ENCODE peak calls at places on chromosomes 16 and 17, in eight cellular contexts. X is Panc1, T is fibroblast of lung, O is glutamatergic neuron, R is A549, D is GM20000, L is heart left ventricle, W is AG10803. K is an unnamed sample.

GRCh38 chr16:12340151-12340733 is 363.7 kb downstream of the SNX29 start:
- DNase-seq in X (no peak), T (peak; percentile 78), O (no peak), R (peak; percentile 51), D (peak; percentile 50), L (no peak), W (peak; percentile 82), K (peak; percentile 31)

GRCh38 chr16:27767081-27767480 is 217.1 kb downstream of the KATNIP start:
- DNase-seq in X (no peak), T (no peak), O (no peak), R (no peak), D (no peak), L (no peak), W (no peak), K (no peak)

GRCh38 chr16:73177896-73178295 is 130.0 kb upstream of the ZFHX3 start:
- DNase-seq in X (no peak), T (no peak), O (no peak), R (no peak), D (no peak), L (no peak), W (no peak), K (no peak)

GRCh38 chr17:65027305-65027704 is 29.2 kb downstream of the GNA13 start:
- DNase-seq in X (no peak), T (peak; percentile 76), O (no peak), R (peak; percentile 74), D (peak; percentile 52), L (no peak), W (peak; percentile 48), K (no peak)

GRCh38 chr16:15518412-15519351 is 84.3 kb downstream of the BMERB1 start:
- DNase-seq in X (no peak), T (peak; percentile 90), O (no peak), R (peak; percentile 88), D (no peak), L (peak; percentile 26), W (peak; percentile 75), K (no peak)

GRCh38 chr17:65254166-65254565 is 117.0 kb downstream of the RGS9 start:
- DNase-seq in X (no peak), T (no peak), O (no peak), R (no peak), D (no peak), L (no peak), W (no peak), K (no peak)

GRCh38 chr17:77319211-77320031 is 178.7 kb downstream of the SEC14L1 start:
- DNase-seq in X (no peak), T (peak; percentile 83), O (peak; percentile 17), R (peak; percentile 93), D (peak; percentile 78), L (peak; percentile 86), W (peak; percentile 90), K (no peak)

GRCh38 chr17:17836818-17837379 is at the start of gene SREBF1:
- DNase-seq in X (no peak), T (peak; percentile 53), O (peak; percentile 77), R (peak; percentile 80), D (peak; percentile 88), L (peak; percentile 72), W (no peak), K (peak; percentile 49)

GRCh38 chr16:81582655-81583441 is 138.2 kb downstream of the CMIP start:
- DNase-seq in X (no peak), T (no peak), O (no peak), R (peak; percentile 58), D (no peak), L (no peak), W (peak; percentile 63), K (no peak)

GRCh38 chr17:76492989-76493501 is 8.2 kb downstream of the RHBDF2 start:
- DNase-seq in X (no peak), T (peak; percentile 75), O (no peak), R (no peak), D (peak; percentile 71), L (peak; percentile 71), W (peak; percentile 77), K (no peak)

GRCh38 chr17:31427684-31428083 is 36.2 kb downstream of the RAB11FIP4 start:
- DNase-seq in X (no peak), T (no peak), O (no peak), R (no peak), D (no peak), L (no peak), W (no peak), K (no peak)

GRCh38 chr17:40791116-40791515 is 8.6 kb downstream of the KRT28 start:
- DNase-seq in X (no peak), T (no peak), O (no peak), R (no peak), D (no peak), L (no peak), W (peak; percentile 62), K (no peak)

GRCh38 chr16:80330803-80331202 is 210.0 kb upstream of the DYNLRB2 start:
- DNase-seq in X (no peak), T (no peak), O (no peak), R (no peak), D (no peak), L (no peak), W (no peak), K (no peak)

GRCh38 chr16:87727346-87727745 is 38.4 kb downstream of the KLHDC4 start:
- DNase-seq in X (no peak), T (no peak), O (no peak), R (no peak), D (no peak), L (no peak), W (no peak), K (no peak)

GRCh38 chr16:69233124-69233523 is 46.2 kb downstream of the SNTB2 start:
- DNase-seq in X (no peak), T (no peak), O (no peak), R (no peak), D (no peak), L (no peak), W (no peak), K (no peak)

GRCh38 chr16:87562201-87562600 is 40.1 kb upstream of the JPH3 start:
- DNase-seq in X (no peak), T (no peak), O (no peak), R (no peak), D (no peak), L (no peak), W (no peak), K (no peak)

GRCh38 chr17:6749519-6749918 is 6.3 kb upstream of the XAF1 start:
- DNase-seq in X (no peak), T (no peak), O (no peak), R (no peak), D (no peak), L (no peak), W (no peak), K (no peak)

GRCh38 chr16:67198238-67198734 is 645 bp upstream of the ELMO3 start:
- DNase-seq in X (no peak), T (peak; percentile 24), O (no peak), R (peak; percentile 66), D (peak; percentile 66), L (no peak), W (peak; percentile 42), K (no peak)

GRCh38 chr16:22008215-22009142 is 568 bp downstream of the MOSMO start:
- DNase-seq in X (no peak), T (peak; percentile 20), O (peak; percentile 64), R (peak; percentile 16), D (no peak), L (peak; percentile 27), W (no peak), K (peak; percentile 38)

GRCh38 chr16:46991729-46992704 is 18.5 kb upstream of the DNAJA2 start:
- DNase-seq in X (no peak), T (no peak), O (no peak), R (no peak), D (no peak), L (no peak), W (no peak), K (no peak)

GRCh38 chr17:57461082-57461481 is 204.8 kb downstream of the MSI2 start:
- DNase-seq in X (no peak), T (peak; percentile 81), O (no peak), R (no peak), D (no peak), L (no peak), W (no peak), K (no peak)

GRCh38 chr16:70745536-70746025 is 55.4 kb downstream of the VAC14 start:
- DNase-seq in X (no peak), T (no peak), O (no peak), R (no peak), D (no peak), L (no peak), W (no peak), K (no peak)

GRCh38 chr17:47315451-47316266 is 8.1 kb upstream of the EFCAB13 start:
- DNase-seq in X (peak; percentile 56), T (peak; percentile 86), O (peak; percentile 32), R (peak; percentile 78), D (peak; percentile 72), L (peak; percentile 37), W (peak; percentile 79), K (no peak)
- TF ChIP-seq CTCF in X (peak; percentile 68), T (peak; percentile 85), O (peak; percentile 55), R (peak; percentile 97), D (peak; percentile 74), L (peak; percentile 93), W (peak; percentile 92), K (peak; percentile 86)

GRCh38 chr17:55996826-55997225 is 156.4 kb upstream of the ANKFN1 start:
- DNase-seq in X (no peak), T (no peak), O (no peak), R (no peak), D (no peak), L (no peak), W (no peak), K (no peak)
- TF ChIP-seq CTCF in X (no peak), T (no peak), O (peak; percentile 28), R (no peak), D (no peak), L (no peak), W (no peak), K (peak; percentile 22)

DNA sequence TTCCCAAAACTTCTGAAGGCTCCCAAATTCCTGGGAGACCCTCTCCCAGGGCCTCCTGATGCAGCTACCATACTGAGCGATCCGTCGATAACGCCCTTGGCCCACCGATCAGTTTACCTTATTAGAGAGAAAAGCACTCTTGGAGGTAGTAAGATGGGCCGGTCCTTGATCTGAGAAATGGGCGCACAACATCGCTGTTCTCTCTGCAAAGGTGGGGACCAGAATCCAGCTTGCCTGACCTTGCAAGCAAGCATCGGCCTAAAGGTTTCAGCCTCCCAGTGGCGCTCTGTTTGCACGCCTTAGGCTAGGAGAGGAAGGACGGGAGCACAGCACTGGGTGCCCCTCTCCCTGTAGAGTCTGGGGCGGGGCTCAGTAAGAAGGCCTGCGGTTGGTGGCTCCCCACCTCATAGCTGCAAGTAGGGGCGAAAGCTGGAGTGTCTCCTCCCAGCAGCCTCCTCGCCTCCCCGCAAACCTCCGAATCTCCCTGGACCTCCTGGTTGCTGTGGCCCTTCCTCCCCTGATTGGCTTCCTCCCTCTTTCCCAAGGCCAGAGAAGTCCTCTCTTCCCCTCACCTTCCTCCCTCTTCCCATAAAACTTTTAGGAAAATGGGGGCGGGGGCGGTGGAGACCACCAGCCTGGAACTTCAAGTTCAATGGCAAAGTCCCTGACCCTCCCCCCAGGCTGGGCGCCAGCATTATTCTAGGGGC is at the start of gene PRAC1:
- DNase-seq in X (no peak), T (no peak), O (no peak), R (no peak), D (no peak), L (no peak), W (no peak), K (no peak)
- TF ChIP-seq CTCF in X (no peak), T (no peak), O (no peak), R (no peak), D (no peak), L (no peak), W (no peak), K (no peak)

DNA sequence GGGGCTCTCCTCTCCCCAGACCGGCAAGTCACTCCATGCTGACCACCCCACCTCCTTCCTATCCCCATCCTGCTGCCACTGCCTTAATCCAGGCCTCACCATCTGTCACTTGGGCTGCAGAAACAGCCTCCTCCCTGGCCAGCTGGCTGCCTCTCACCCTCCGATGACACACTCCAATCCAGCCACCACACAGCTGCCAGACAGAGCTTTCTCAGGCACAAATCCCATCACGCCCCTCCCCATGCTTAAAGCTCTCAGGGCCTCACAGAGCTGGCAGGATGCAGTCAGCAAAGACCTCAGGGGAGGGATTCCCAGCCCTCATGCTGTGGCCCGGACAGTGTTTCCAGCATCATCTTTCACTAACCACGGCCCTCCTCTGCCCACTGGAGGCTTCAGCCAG is 13.7 kb downstream of the CAMKK1 start:
- DNase-seq in X (no peak), T (peak; percentile 74), O (peak; percentile 87), R (no peak), D (no peak), L (no peak), W (peak; percentile 82), K (no peak)
- TF ChIP-seq CTCF in X (no peak), T (no peak), O (no peak), R (no peak), D (no peak), L (no peak), W (peak; percentile 7), K (no peak)